ENCODE peak calls at places on chromosomes 1 and 21, in nine cellular contexts. One of them, this sample, is unnamed.

GRCh38 chr1:226410958-226411357 is 3.1 kb upstream of the PARP1 start:
- DNase-seq in nucleus accumbens: no peak
- DNase-seq in T follicular helper cell: no peak
- DNase-seq in NCI-H510A treated with DMSO at 0.1 percent for 48 hours: no peak
- DNase-seq in NCI-H2171 treated with DMSO at 0.1 percent for 48 hours: no peak
- DNase-seq in germinal center: no peak
- DNase-seq in CD4-positive, CD25-positive, alpha-beta regulatory T cell: no peak
- DNase-seq in GDM1: no peak
- DNase-seq in pancreas: no peak
- DNase-seq in this sample: no peak

GRCh38 chr21:36076878-36077658 is 7.2 kb downstream of the CBR1 start:
- DNase-seq in pancreas: no peak
- DNase-seq in T follicular helper cell: no peak
- DNase-seq in GDM1: no peak
- DNase-seq in CD4-positive, CD25-positive, alpha-beta regulatory T cell: peak; percentile 34
- DNase-seq in NCI-H510A treated with DMSO at 0.1 percent for 48 hours: no peak
- DNase-seq in germinal center: no peak
- DNase-seq in nucleus accumbens: no peak
- DNase-seq in NCI-H2171 treated with DMSO at 0.1 percent for 48 hours: no peak
- DNase-seq in this sample: no peak

GRCh38 chr21:16124397-16125130 is 394.8 kb downstream of the USP25 start:
- DNase-seq in NCI-H510A treated with DMSO at 0.1 percent for 48 hours: no peak
- DNase-seq in nucleus accumbens: no peak
- DNase-seq in pancreas: no peak
- DNase-seq in T follicular helper cell: no peak
- DNase-seq in NCI-H2171 treated with DMSO at 0.1 percent for 48 hours: no peak
- DNase-seq in germinal center: no peak
- DNase-seq in GDM1: no peak
- DNase-seq in CD4-positive, CD25-positive, alpha-beta regulatory T cell: no peak
- DNase-seq in this sample: no peak

GRCh38 chr1:244012232-244012631 is 38.9 kb upstream of the ZBTB18 start:
- DNase-seq in NCI-H2171 treated with DMSO at 0.1 percent for 48 hours: no peak
- DNase-seq in pancreas: no peak
- DNase-seq in T follicular helper cell: no peak
- DNase-seq in germinal center: no peak
- DNase-seq in GDM1: no peak
- DNase-seq in CD4-positive, CD25-positive, alpha-beta regulatory T cell: no peak
- DNase-seq in nucleus accumbens: no peak
- DNase-seq in NCI-H510A treated with DMSO at 0.1 percent for 48 hours: no peak
- DNase-seq in this sample: no peak

GRCh38 chr1:211928993-211929637 is 98.6 kb upstream of the LPGAT1 start:
- DNase-seq in NCI-H510A treated with DMSO at 0.1 percent for 48 hours: peak; percentile 96
- DNase-seq in pancreas: peak; percentile 61
- DNase-seq in nucleus accumbens: no peak
- DNase-seq in NCI-H2171 treated with DMSO at 0.1 percent for 48 hours: peak; percentile 69
- DNase-seq in CD4-positive, CD25-positive, alpha-beta regulatory T cell: peak; percentile 46
- DNase-seq in T follicular helper cell: no peak
- DNase-seq in germinal center: no peak
- DNase-seq in GDM1: no peak
- DNase-seq in this sample: no peak

GRCh38 chr1:218299416-218299815 is 14.3 kb downstream of the RRP15 start:
- DNase-seq in nucleus accumbens: no peak
- DNase-seq in pancreas: no peak
- DNase-seq in CD4-positive, CD25-positive, alpha-beta regulatory T cell: peak; percentile 24
- DNase-seq in T follicular helper cell: no peak
- DNase-seq in NCI-H2171 treated with DMSO at 0.1 percent for 48 hours: peak; percentile 50
- DNase-seq in germinal center: no peak
- DNase-seq in GDM1: no peak
- DNase-seq in NCI-H510A treated with DMSO at 0.1 percent for 48 hours: peak; percentile 4
- DNase-seq in this sample: no peak

GRCh38 chr1:53638641-53639035 is 100.3 kb downstream of the GLIS1 start:
- DNase-seq in pancreas: no peak
- DNase-seq in germinal center: no peak
- DNase-seq in NCI-H2171 treated with DMSO at 0.1 percent for 48 hours: no peak
- DNase-seq in T follicular helper cell: no peak
- DNase-seq in CD4-positive, CD25-positive, alpha-beta regulatory T cell: no peak
- DNase-seq in NCI-H510A treated with DMSO at 0.1 percent for 48 hours: no peak
- DNase-seq in GDM1: no peak
- DNase-seq in nucleus accumbens: no peak
- DNase-seq in this sample: no peak

GRCh38 chr1:156106624-156107488 is 7.7 kb upstream of the LMNA start:
- DNase-seq in pancreas: no peak
- DNase-seq in germinal center: no peak
- DNase-seq in GDM1: no peak
- DNase-seq in nucleus accumbens: no peak
- DNase-seq in CD4-positive, CD25-positive, alpha-beta regulatory T cell: no peak
- DNase-seq in NCI-H2171 treated with DMSO at 0.1 percent for 48 hours: peak; percentile 63
- DNase-seq in T follicular helper cell: no peak
- DNase-seq in NCI-H510A treated with DMSO at 0.1 percent for 48 hours: peak; percentile 83
- DNase-seq in this sample: no peak

GRCh38 chr1:115829023-115829674 is 11.8 kb downstream of the NHLH2 start:
- DNase-seq in NCI-H510A treated with DMSO at 0.1 percent for 48 hours: no peak
- DNase-seq in T follicular helper cell: no peak
- DNase-seq in GDM1: no peak
- DNase-seq in NCI-H2171 treated with DMSO at 0.1 percent for 48 hours: peak; percentile 79
- DNase-seq in pancreas: no peak
- DNase-seq in germinal center: no peak
- DNase-seq in CD4-positive, CD25-positive, alpha-beta regulatory T cell: no peak
- DNase-seq in nucleus accumbens: peak; percentile 24
- DNase-seq in this sample: no peak

GRCh38 chr1:226864311-226864710 is 6.1 kb upstream of the PSEN2 start:
- DNase-seq in CD4-positive, CD25-positive, alpha-beta regulatory T cell: no peak
- DNase-seq in NCI-H2171 treated with DMSO at 0.1 percent for 48 hours: no peak
- DNase-seq in NCI-H510A treated with DMSO at 0.1 percent for 48 hours: no peak
- DNase-seq in germinal center: no peak
- DNase-seq in T follicular helper cell: no peak
- DNase-seq in nucleus accumbens: no peak
- DNase-seq in GDM1: no peak
- DNase-seq in pancreas: no peak
- DNase-seq in this sample: no peak

GRCh38 chr1:101314244-101314643 is 77.4 kb downstream of the S1PR1 start:
- DNase-seq in nucleus accumbens: no peak
- DNase-seq in NCI-H2171 treated with DMSO at 0.1 percent for 48 hours: no peak
- DNase-seq in pancreas: no peak
- DNase-seq in NCI-H510A treated with DMSO at 0.1 percent for 48 hours: no peak
- DNase-seq in CD4-positive, CD25-positive, alpha-beta regulatory T cell: no peak
- DNase-seq in T follicular helper cell: no peak
- DNase-seq in germinal center: no peak
- DNase-seq in GDM1: no peak
- DNase-seq in this sample: no peak

GRCh38 chr21:45225041-45225740 is 62.5 kb downstream of the POFUT2 start:
- DNase-seq in germinal center: no peak
- DNase-seq in pancreas: no peak
- DNase-seq in NCI-H510A treated with DMSO at 0.1 percent for 48 hours: no peak
- DNase-seq in GDM1: no peak
- DNase-seq in T follicular helper cell: no peak
- DNase-seq in NCI-H2171 treated with DMSO at 0.1 percent for 48 hours: no peak
- DNase-seq in CD4-positive, CD25-positive, alpha-beta regulatory T cell: no peak
- DNase-seq in nucleus accumbens: no peak
- DNase-seq in this sample: no peak

GRCh38 chr1:218171302-218171893 is 113.7 kb upstream of the RRP15 start:
- DNase-seq in nucleus accumbens: no peak
- DNase-seq in GDM1: no peak
- DNase-seq in NCI-H2171 treated with DMSO at 0.1 percent for 48 hours: peak; percentile 69
- DNase-seq in NCI-H510A treated with DMSO at 0.1 percent for 48 hours: peak; percentile 84
- DNase-seq in CD4-positive, CD25-positive, alpha-beta regulatory T cell: peak; percentile 28
- DNase-seq in T follicular helper cell: no peak
- DNase-seq in pancreas: no peak
- DNase-seq in germinal center: peak; percentile 8
- DNase-seq in this sample: no peak

GRCh38 chr1:33841516-33841915 is 22.4 kb upstream of the HMGB4 start:
- DNase-seq in GDM1: no peak
- DNase-seq in NCI-H510A treated with DMSO at 0.1 percent for 48 hours: no peak
- DNase-seq in nucleus accumbens: no peak
- DNase-seq in CD4-positive, CD25-positive, alpha-beta regulatory T cell: no peak
- DNase-seq in NCI-H2171 treated with DMSO at 0.1 percent for 48 hours: no peak
- DNase-seq in germinal center: no peak
- DNase-seq in T follicular helper cell: no peak
- DNase-seq in pancreas: no peak
- DNase-seq in this sample: no peak

GRCh38 chr1:154493276-154493675 is 8.7 kb upstream of the TDRD10 start:
- DNase-seq in nucleus accumbens: no peak
- DNase-seq in T follicular helper cell: no peak
- DNase-seq in germinal center: peak; percentile 57
- DNase-seq in NCI-H510A treated with DMSO at 0.1 percent for 48 hours: no peak
- DNase-seq in NCI-H2171 treated with DMSO at 0.1 percent for 48 hours: no peak
- DNase-seq in pancreas: no peak
- DNase-seq in GDM1: peak; percentile 26
- DNase-seq in CD4-positive, CD25-positive, alpha-beta regulatory T cell: peak; percentile 66
- DNase-seq in this sample: no peak

GRCh38 chr1:228393268-228393699 is 13.4 kb downstream of the TRIM11 start:
- DNase-seq in nucleus accumbens: no peak
- DNase-seq in NCI-H510A treated with DMSO at 0.1 percent for 48 hours: peak; percentile 4
- DNase-seq in T follicular helper cell: no peak
- DNase-seq in GDM1: no peak
- DNase-seq in pancreas: no peak
- DNase-seq in CD4-positive, CD25-positive, alpha-beta regulatory T cell: no peak
- DNase-seq in germinal center: no peak
- DNase-seq in NCI-H2171 treated with DMSO at 0.1 percent for 48 hours: no peak
- DNase-seq in this sample: no peak

GRCh38 chr1:47885062-47885461 is 112.1 kb downstream of the TRABD2B start:
- DNase-seq in germinal center: no peak
- DNase-seq in nucleus accumbens: no peak
- DNase-seq in pancreas: no peak
- DNase-seq in GDM1: no peak
- DNase-seq in NCI-H510A treated with DMSO at 0.1 percent for 48 hours: no peak
- DNase-seq in NCI-H2171 treated with DMSO at 0.1 percent for 48 hours: no peak
- DNase-seq in CD4-positive, CD25-positive, alpha-beta regulatory T cell: no peak
- DNase-seq in T follicular helper cell: no peak
- DNase-seq in this sample: no peak

GRCh38 chr1:2257245-2257627 is 29.1 kb downstream of the SKI start:
- DNase-seq in nucleus accumbens: peak; percentile 81
- DNase-seq in germinal center: no peak
- DNase-seq in T follicular helper cell: no peak
- DNase-seq in NCI-H2171 treated with DMSO at 0.1 percent for 48 hours: no peak
- DNase-seq in NCI-H510A treated with DMSO at 0.1 percent for 48 hours: no peak
- DNase-seq in pancreas: no peak
- DNase-seq in CD4-positive, CD25-positive, alpha-beta regulatory T cell: no peak
- DNase-seq in GDM1: no peak
- DNase-seq in this sample: peak; percentile 73

GRCh38 chr1:237152506-237153335 is 110.7 kb downstream of the RYR2 start:
- DNase-seq in NCI-H2171 treated with DMSO at 0.1 percent for 48 hours: no peak
- DNase-seq in CD4-positive, CD25-positive, alpha-beta regulatory T cell: no peak
- DNase-seq in pancreas: no peak
- DNase-seq in NCI-H510A treated with DMSO at 0.1 percent for 48 hours: no peak
- DNase-seq in GDM1: no peak
- DNase-seq in nucleus accumbens: no peak
- DNase-seq in germinal center: no peak
- DNase-seq in T follicular helper cell: no peak
- DNase-seq in this sample: no peak